ENCODE peak calls at places on chromosomes 6 and 20, in nine cellular contexts. V, L, G, C, N, P, Y, H and X are unnamed samples.
A peak's percentile ranks its signal among the peaks of the same experiment; 100 is the strongest.

GRCh38 chr20:22686097-22686496 is 101.7 kb upstream of the FOXA2 start:
- DNase-seq in V (peak; percentile 36), L (no peak), G (no peak), C (peak; percentile 70), N (peak; percentile 61), P (peak; percentile 72), Y (no peak), H (peak; percentile 64), X (peak; percentile 8)

GRCh38 chr6:33710296-33711121 is 991 bp downstream of the UQCC2 start:
- DNase-seq in V (no peak), L (peak; percentile 33), G (peak; percentile 48), C (no peak), N (no peak), P (no peak), Y (no peak), H (no peak), X (no peak)

GRCh38 chr6:27836783-27837635 is 75.2 kb downstream of the OR2B2 start:
- DNase-seq in V (no peak), L (peak; percentile 77), G (peak; percentile 72), C (peak; percentile 54), N (peak; percentile 87), P (peak; percentile 85), Y (peak; percentile 41), H (peak; percentile 55), X (no peak)

GRCh38 chr6:105223242-105223641 is 43.4 kb upstream of the POPDC3 start:
- DNase-seq in V (no peak), L (no peak), G (no peak), C (no peak), N (no peak), P (no peak), Y (no peak), H (no peak), X (no peak)

GRCh38 chr20:47348539-47349142 is 7.9 kb downstream of the ZMYND8 start:
- DNase-seq in V (no peak), L (no peak), G (no peak), C (no peak), N (no peak), P (no peak), Y (no peak), H (no peak), X (no peak)

GRCh38 chr20:2742934-2743559 is 50.5 kb downstream of the EBF4 start:
- DNase-seq in V (peak; percentile 31), L (peak; percentile 70), G (peak; percentile 72), C (no peak), N (peak; percentile 59), P (peak; percentile 20), Y (peak; percentile 71), H (peak; percentile 71), X (no peak)

GRCh38 chr6:111804627-111805235 is 68.5 kb downstream of the FYN start:
- DNase-seq in V (no peak), L (no peak), G (peak; percentile 82), C (no peak), N (peak; percentile 74), P (peak; percentile 87), Y (peak; percentile 39), H (no peak), X (no peak)

GRCh38 chr6:56345539-56346090 is 98.2 kb upstream of the COL21A1 start:
- DNase-seq in V (no peak), L (no peak), G (no peak), C (no peak), N (no peak), P (no peak), Y (no peak), H (no peak), X (no peak)

GRCh38 chr20:64150756-64151633 is 13.3 kb upstream of the MYT1 start:
- DNase-seq in V (no peak), L (no peak), G (no peak), C (no peak), N (no peak), P (no peak), Y (no peak), H (no peak), X (no peak)

GRCh38 chr6:78436335-78436734 is 431.0 kb upstream of the IRAK1BP1 start:
- DNase-seq in V (no peak), L (no peak), G (no peak), C (no peak), N (peak; percentile 33), P (peak; percentile 29), Y (no peak), H (peak; percentile 10), X (no peak)

GRCh38 chr6:624979-625378 is 31.9 kb downstream of the HUS1B start:
- DNase-seq in V (no peak), L (no peak), G (no peak), C (no peak), N (peak; percentile 51), P (peak; percentile 19), Y (no peak), H (peak; percentile 3), X (no peak)

GRCh38 chr20:50592282-50593004 is 82.3 kb downstream of the PTPN1 start:
- DNase-seq in V (no peak), L (no peak), G (no peak), C (peak; percentile 73), N (no peak), P (no peak), Y (no peak), H (no peak), X (no peak)

GRCh38 chr20:8218861-8219260 is 86.8 kb downstream of the PLCB1 start:
- DNase-seq in V (no peak), L (no peak), G (no peak), C (no peak), N (peak; percentile 87), P (peak; percentile 64), Y (no peak), H (no peak), X (no peak)

GRCh38 chr6:4553387-4553786 is 222.8 kb upstream of the CDYL start:
- DNase-seq in V (no peak), L (no peak), G (no peak), C (no peak), N (no peak), P (no peak), Y (no peak), H (no peak), X (no peak)

GRCh38 chr6:89818977-89819335 is 638 bp downstream of the MDN1 start:
- DNase-seq in V (no peak), L (no peak), G (no peak), C (no peak), N (peak; percentile 30), P (peak; percentile 5), Y (no peak), H (peak; percentile 20), X (no peak)

GRCh38 chr6:122178988-122179387 is 220.5 kb upstream of the HSF2 start:
- DNase-seq in V (no peak), L (no peak), G (no peak), C (no peak), N (no peak), P (no peak), Y (no peak), H (no peak), X (no peak)

GRCh38 chr6:122180132-122180531 is 219.3 kb upstream of the HSF2 start:
- DNase-seq in V (no peak), L (no peak), G (no peak), C (no peak), N (peak; percentile 13), P (no peak), Y (no peak), H (no peak), X (no peak)

GRCh38 chr6:122187186-122187585 is 212.3 kb upstream of the HSF2 start:
- DNase-seq in V (no peak), L (no peak), G (no peak), C (no peak), N (no peak), P (no peak), Y (no peak), H (no peak), X (no peak)

GRCh38 chr6:122184260-122184934 is 215.1 kb upstream of the HSF2 start:
- DNase-seq in V (no peak), L (no peak), G (no peak), C (no peak), N (peak; percentile 47), P (no peak), Y (no peak), H (peak; percentile 15), X (no peak)
- H3K27ac ChIP-seq in V (no peak overlapping the region), L (no peak overlapping the region), G (no peak overlapping the region), C (no peak overlapping the region), N (no peak overlapping the region), P (no peak overlapping the region), Y (no peak overlapping the region), H (no peak overlapping the region), X (no peak overlapping the region)

GRCh38 chr6:63882208-63882607 is 246.6 kb downstream of the PHF3 start:
- DNase-seq in V (no peak), L (no peak), G (no peak), C (no peak), N (no peak), P (no peak), Y (no peak), H (no peak), X (no peak)
- H3K27ac ChIP-seq in V (no peak overlapping the region), L (no peak overlapping the region), G (no peak overlapping the region), C (no peak overlapping the region), N (no peak overlapping the region), P (no peak overlapping the region), Y (no peak overlapping the region), H (no peak overlapping the region), X (no peak overlapping the region)

GRCh38 chr20:45810191-45810590 is 2.3 kb upstream of the UBE2C start:
- DNase-seq in V (no peak), L (no peak), G (no peak), C (no peak), N (no peak), P (no peak), Y (no peak), H (no peak), X (no peak)

GRCh38 chr20:45814314-45814713 is 1.9 kb downstream of the UBE2C start:
- DNase-seq in V (no peak), L (no peak), G (no peak), C (no peak), N (peak; percentile 39), P (no peak), Y (no peak), H (no peak), X (no peak)

GRCh38 chr20:45812157-45813005 is at the start of gene UBE2C:
- DNase-seq in V (peak; percentile 100), L (peak; percentile 99), G (peak; percentile 96), C (peak; percentile 98), N (peak; percentile 100), P (peak; percentile 100), Y (peak; percentile 88), H (peak; percentile 100), X (peak; percentile 95)

GRCh38 chr20:45813489-45813888 is 1.0 kb downstream of the UBE2C start:
- DNase-seq in V (no peak), L (no peak), G (no peak), C (no peak), N (no peak), P (no peak), Y (no peak), H (no peak), X (no peak)

DNA sequence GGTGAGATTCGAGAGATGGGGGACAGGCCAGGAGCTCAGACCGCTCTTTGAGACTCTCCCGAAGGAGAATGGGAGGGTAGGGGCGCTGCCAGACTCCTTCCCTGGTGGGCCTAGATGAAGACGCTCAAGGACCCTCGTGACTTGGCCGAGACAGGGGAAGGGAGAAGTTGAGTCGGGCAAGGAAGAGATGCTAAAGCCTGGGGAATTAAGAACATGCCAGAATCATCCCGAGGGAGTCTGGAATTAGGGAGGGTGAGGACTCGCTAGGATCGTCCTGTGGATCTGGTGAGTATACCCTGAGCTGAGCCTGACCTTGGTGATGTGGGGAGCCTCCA is 529 bp downstream of the UBE2C start:
- DNase-seq in V (no peak), L (no peak), G (no peak), C (no peak), N (no peak), P (no peak), Y (no peak), H (no peak), X (no peak)
- H3K27ac ChIP-seq in V (no peak overlapping the region), L (peak overlapping the region; percentile 83), G (no peak overlapping the region), C (peak overlapping the region; percentile 9), N (peak overlapping the region; percentile 14), P (no peak overlapping the region), Y (no peak overlapping the region), H (peak overlapping the region; percentile 86), X (no peak overlapping the region)

GRCh38 chr20:31845300-31845863 is at the start of gene FOXS1:
- DNase-seq in V (no peak), L (no peak), G (no peak), C (peak; percentile 65), N (no peak), P (peak; percentile 51), Y (no peak), H (no peak), X (no peak)
- H3K27ac ChIP-seq in V (peak within 1 kb of the TSS; percentile 10), L (no peak within 1 kb of the TSS), G (no peak within 1 kb of the TSS), C (peak within 1 kb of the TSS; percentile 36), N (no peak within 1 kb of the TSS), P (peak within 1 kb of the TSS; percentile 99), Y (no peak within 1 kb of the TSS), H (peak within 1 kb of the TSS; percentile 59), X (no peak within 1 kb of the TSS)